ENCODE peak calls at places on chromosome 5, in ten cellular contexts. One of them, this sample, is unnamed.

GRCh38 chr5:91027316-91027937 is 355.7 kb downstream of the ARRDC3 start:
- DNase-seq in IMR-90: no peak
- DNase-seq in neuronal stem cell: no peak
- DNase-seq in fibroblast of lung: no peak
- DNase-seq in effector memory CD4-positive, alpha-beta T cell: no peak
- DNase-seq in AG04450: no peak
- DNase-seq in upper lobe of right lung: no peak
- DNase-seq in H7: no peak
- DNase-seq in lower lobe of right lung: no peak
- DNase-seq in astrocyte of the spinal cord: no peak
- DNase-seq in this sample: no peak

GRCh38 chr5:108356286-108356685 is 25.6 kb downstream of the FBXL17 start:
- DNase-seq in fibroblast of lung: no peak
- DNase-seq in AG04450: no peak
- DNase-seq in astrocyte of the spinal cord: no peak
- DNase-seq in H7: no peak
- DNase-seq in upper lobe of right lung: no peak
- DNase-seq in lower lobe of right lung: no peak
- DNase-seq in IMR-90: no peak
- DNase-seq in neuronal stem cell: no peak
- DNase-seq in effector memory CD4-positive, alpha-beta T cell: no peak
- DNase-seq in this sample: no peak

GRCh38 chr5:170173227-170173626 is 59.6 kb upstream of the C5orf58 start:
- DNase-seq in astrocyte of the spinal cord: no peak
- DNase-seq in upper lobe of right lung: no peak
- DNase-seq in IMR-90: peak
- DNase-seq in neuronal stem cell: no peak
- DNase-seq in fibroblast of lung: peak
- DNase-seq in AG04450: no peak
- DNase-seq in lower lobe of right lung: no peak
- DNase-seq in H7: no peak
- DNase-seq in effector memory CD4-positive, alpha-beta T cell: no peak
- DNase-seq in this sample: no peak

GRCh38 chr5:174323878-174324281 is 278.4 kb downstream of the NSG2 start:
- DNase-seq in lower lobe of right lung: no peak
- DNase-seq in upper lobe of right lung: no peak
- DNase-seq in fibroblast of lung: peak
- DNase-seq in neuronal stem cell: peak
- DNase-seq in effector memory CD4-positive, alpha-beta T cell: no peak
- DNase-seq in astrocyte of the spinal cord: peak
- DNase-seq in IMR-90: peak
- DNase-seq in H7: peak
- DNase-seq in AG04450: no peak
- DNase-seq in this sample: no peak

GRCh38 chr5:178277346-178277745 is 44.7 kb upstream of the PHYKPL start:
- DNase-seq in fibroblast of lung: no peak
- DNase-seq in effector memory CD4-positive, alpha-beta T cell: no peak
- DNase-seq in lower lobe of right lung: peak
- DNase-seq in H7: no peak
- DNase-seq in neuronal stem cell: no peak
- DNase-seq in AG04450: no peak
- DNase-seq in IMR-90: no peak
- DNase-seq in upper lobe of right lung: no peak
- DNase-seq in astrocyte of the spinal cord: no peak
- DNase-seq in this sample: no peak

GRCh38 chr5:157540707-157541451 is 34.7 kb downstream of the ADAM19 start:
- DNase-seq in neuronal stem cell: no peak
- DNase-seq in astrocyte of the spinal cord: peak
- DNase-seq in AG04450: no peak
- DNase-seq in H7: no peak
- DNase-seq in lower lobe of right lung: peak
- DNase-seq in upper lobe of right lung: peak
- DNase-seq in effector memory CD4-positive, alpha-beta T cell: no peak
- DNase-seq in IMR-90: peak
- DNase-seq in fibroblast of lung: peak
- DNase-seq in this sample: no peak

GRCh38 chr5:16679863-16680262 is 63.1 kb upstream of the RETREG1 start:
- DNase-seq in neuronal stem cell: no peak
- DNase-seq in lower lobe of right lung: no peak
- DNase-seq in AG04450: no peak
- DNase-seq in astrocyte of the spinal cord: no peak
- DNase-seq in fibroblast of lung: no peak
- DNase-seq in IMR-90: no peak
- DNase-seq in effector memory CD4-positive, alpha-beta T cell: no peak
- DNase-seq in H7: peak
- DNase-seq in upper lobe of right lung: no peak
- DNase-seq in this sample: no peak

GRCh38 chr5:98309785-98310566 is 463.5 kb upstream of the RGMB start:
- DNase-seq in neuronal stem cell: peak
- DNase-seq in H7: peak
- DNase-seq in IMR-90: peak
- DNase-seq in AG04450: peak
- DNase-seq in astrocyte of the spinal cord: peak
- DNase-seq in fibroblast of lung: peak
- DNase-seq in upper lobe of right lung: no peak
- DNase-seq in lower lobe of right lung: no peak
- DNase-seq in effector memory CD4-positive, alpha-beta T cell: no peak
- DNase-seq in this sample: no peak

GRCh38 chr5:78972654-78973428 is 12.3 kb downstream of the ARSB start:
- DNase-seq in upper lobe of right lung: no peak
- DNase-seq in lower lobe of right lung: no peak
- DNase-seq in astrocyte of the spinal cord: peak
- DNase-seq in H7: no peak
- DNase-seq in AG04450: peak
- DNase-seq in IMR-90: peak
- DNase-seq in fibroblast of lung: peak
- DNase-seq in neuronal stem cell: no peak
- DNase-seq in effector memory CD4-positive, alpha-beta T cell: no peak
- DNase-seq in this sample: no peak

GRCh38 chr5:150309101-150309897 is 6.6 kb upstream of the ARSI start:
- DNase-seq in H7: no peak
- DNase-seq in upper lobe of right lung: no peak
- DNase-seq in fibroblast of lung: no peak
- DNase-seq in lower lobe of right lung: no peak
- DNase-seq in astrocyte of the spinal cord: no peak
- DNase-seq in effector memory CD4-positive, alpha-beta T cell: no peak
- DNase-seq in neuronal stem cell: no peak
- DNase-seq in AG04450: no peak
- DNase-seq in IMR-90: no peak
- DNase-seq in this sample: no peak

GRCh38 chr5:116498478-116498877 is 76.1 kb downstream of the SEMA6A start:
- DNase-seq in astrocyte of the spinal cord: no peak
- DNase-seq in IMR-90: no peak
- DNase-seq in AG04450: no peak
- DNase-seq in H7: peak
- DNase-seq in lower lobe of right lung: no peak
- DNase-seq in fibroblast of lung: no peak
- DNase-seq in upper lobe of right lung: no peak
- DNase-seq in neuronal stem cell: no peak
- DNase-seq in effector memory CD4-positive, alpha-beta T cell: no peak
- DNase-seq in this sample: no peak

GRCh38 chr5:66138572-66139116 is 5.5 kb upstream of the SREK1 start:
- DNase-seq in H7: no peak
- DNase-seq in AG04450: no peak
- DNase-seq in lower lobe of right lung: no peak
- DNase-seq in neuronal stem cell: no peak
- DNase-seq in upper lobe of right lung: no peak
- DNase-seq in fibroblast of lung: no peak
- DNase-seq in IMR-90: no peak
- DNase-seq in astrocyte of the spinal cord: no peak
- DNase-seq in effector memory CD4-positive, alpha-beta T cell: no peak
- DNase-seq in this sample: no peak

GRCh38 chr5:173881811-173882575 is 6.2 kb upstream of the CPEB4 start:
- DNase-seq in AG04450: no peak
- DNase-seq in upper lobe of right lung: no peak
- DNase-seq in lower lobe of right lung: no peak
- DNase-seq in neuronal stem cell: no peak
- DNase-seq in IMR-90: peak
- DNase-seq in H7: no peak
- DNase-seq in fibroblast of lung: no peak
- DNase-seq in effector memory CD4-positive, alpha-beta T cell: no peak
- DNase-seq in astrocyte of the spinal cord: no peak
- DNase-seq in this sample: no peak

GRCh38 chr5:142109356-142110045 is 922 bp downstream of the NDFIP1 start:
- DNase-seq in fibroblast of lung: peak
- DNase-seq in neuronal stem cell: peak
- DNase-seq in AG04450: no peak
- DNase-seq in H7: peak
- DNase-seq in effector memory CD4-positive, alpha-beta T cell: peak
- DNase-seq in IMR-90: peak
- DNase-seq in lower lobe of right lung: no peak
- DNase-seq in astrocyte of the spinal cord: no peak
- DNase-seq in upper lobe of right lung: no peak
- DNase-seq in this sample: peak

GRCh38 chr5:155952486-155953105 is 374.4 kb upstream of the SGCD start:
- DNase-seq in upper lobe of right lung: no peak
- DNase-seq in effector memory CD4-positive, alpha-beta T cell: no peak
- DNase-seq in AG04450: no peak
- DNase-seq in IMR-90: no peak
- DNase-seq in H7: no peak
- DNase-seq in fibroblast of lung: no peak
- DNase-seq in lower lobe of right lung: no peak
- DNase-seq in astrocyte of the spinal cord: no peak
- DNase-seq in neuronal stem cell: no peak
- DNase-seq in this sample: no peak

GRCh38 chr5:54243483-54244080 is 66.8 kb downstream of the ARL15 start:
- DNase-seq in IMR-90: peak
- DNase-seq in fibroblast of lung: peak
- DNase-seq in AG04450: peak
- DNase-seq in astrocyte of the spinal cord: peak
- DNase-seq in effector memory CD4-positive, alpha-beta T cell: peak
- DNase-seq in lower lobe of right lung: no peak
- DNase-seq in upper lobe of right lung: no peak
- DNase-seq in H7: peak
- DNase-seq in neuronal stem cell: peak
- DNase-seq in this sample: no peak

GRCh38 chr5:52342361-52342760 is 445.4 kb upstream of the ITGA1 start:
- DNase-seq in astrocyte of the spinal cord: no peak
- DNase-seq in effector memory CD4-positive, alpha-beta T cell: no peak
- DNase-seq in AG04450: no peak
- DNase-seq in fibroblast of lung: no peak
- DNase-seq in lower lobe of right lung: no peak
- DNase-seq in IMR-90: no peak
- DNase-seq in neuronal stem cell: no peak
- DNase-seq in upper lobe of right lung: no peak
- DNase-seq in H7: no peak
- DNase-seq in this sample: no peak

GRCh38 chr5:141655020-141655419 is 3.8 kb upstream of the FCHSD1 start:
- DNase-seq in fibroblast of lung: no peak
- DNase-seq in AG04450: no peak
- DNase-seq in neuronal stem cell: no peak
- DNase-seq in lower lobe of right lung: no peak
- DNase-seq in H7: no peak
- DNase-seq in IMR-90: no peak
- DNase-seq in astrocyte of the spinal cord: no peak
- DNase-seq in effector memory CD4-positive, alpha-beta T cell: no peak
- DNase-seq in upper lobe of right lung: peak
- DNase-seq in this sample: no peak

GRCh38 chr5:147382776-147383175 is 127.1 kb downstream of the DPYSL3 start:
- DNase-seq in effector memory CD4-positive, alpha-beta T cell: no peak
- DNase-seq in IMR-90: no peak
- DNase-seq in AG04450: no peak
- DNase-seq in astrocyte of the spinal cord: no peak
- DNase-seq in lower lobe of right lung: no peak
- DNase-seq in fibroblast of lung: no peak
- DNase-seq in H7: no peak
- DNase-seq in upper lobe of right lung: no peak
- DNase-seq in neuronal stem cell: no peak
- DNase-seq in this sample: no peak
- H3K4me3 ChIP-seq in effector memory CD4-positive, alpha-beta T cell: no peak
- H3K4me3 ChIP-seq in IMR-90: peak
- H3K4me3 ChIP-seq in AG04450: peak
- H3K4me3 ChIP-seq in astrocyte of the spinal cord: no peak
- H3K4me3 ChIP-seq in lower lobe of right lung: no peak
- H3K4me3 ChIP-seq in fibroblast of lung: peak
- H3K4me3 ChIP-seq in H7: no peak
- H3K4me3 ChIP-seq in upper lobe of right lung: peak
- H3K4me3 ChIP-seq in neuronal stem cell: no peak
- H3K4me3 ChIP-seq in this sample: peak

DNA sequence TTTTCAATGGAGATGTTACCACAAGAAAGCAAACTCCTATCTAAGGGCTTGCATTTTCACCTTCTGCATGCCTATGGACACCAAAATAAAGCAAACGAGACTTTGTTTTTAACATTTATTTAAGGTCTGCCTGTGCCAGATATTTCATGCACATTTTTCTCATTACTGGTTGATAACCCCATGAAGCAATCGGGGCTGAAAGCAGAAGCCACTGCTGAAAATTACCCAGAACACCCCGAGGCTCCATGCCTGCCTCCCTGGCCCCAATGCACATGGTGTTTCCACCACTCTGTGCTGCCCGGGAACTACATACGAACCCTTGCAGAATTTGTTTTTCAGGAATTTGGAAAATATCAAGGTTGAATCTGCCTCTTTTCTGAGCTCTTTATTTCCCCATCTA is 240.1 kb downstream of the NR2F1-AS1 start:
- DNase-seq in lower lobe of right lung: no peak
- DNase-seq in fibroblast of lung: no peak
- DNase-seq in H7: no peak
- DNase-seq in astrocyte of the spinal cord: no peak
- DNase-seq in neuronal stem cell: no peak
- DNase-seq in IMR-90: no peak
- DNase-seq in AG04450: no peak
- DNase-seq in effector memory CD4-positive, alpha-beta T cell: no peak
- DNase-seq in upper lobe of right lung: no peak
- DNase-seq in this sample: no peak
- H3K4me3 ChIP-seq in lower lobe of right lung: no peak
- H3K4me3 ChIP-seq in fibroblast of lung: no peak
- H3K4me3 ChIP-seq in H7: no peak
- H3K4me3 ChIP-seq in astrocyte of the spinal cord: no peak
- H3K4me3 ChIP-seq in neuronal stem cell: no peak
- H3K4me3 ChIP-seq in IMR-90: no peak
- H3K4me3 ChIP-seq in AG04450: no peak
- H3K4me3 ChIP-seq in effector memory CD4-positive, alpha-beta T cell: no peak
- H3K4me3 ChIP-seq in upper lobe of right lung: no peak
- H3K4me3 ChIP-seq in this sample: no peak

DNA sequence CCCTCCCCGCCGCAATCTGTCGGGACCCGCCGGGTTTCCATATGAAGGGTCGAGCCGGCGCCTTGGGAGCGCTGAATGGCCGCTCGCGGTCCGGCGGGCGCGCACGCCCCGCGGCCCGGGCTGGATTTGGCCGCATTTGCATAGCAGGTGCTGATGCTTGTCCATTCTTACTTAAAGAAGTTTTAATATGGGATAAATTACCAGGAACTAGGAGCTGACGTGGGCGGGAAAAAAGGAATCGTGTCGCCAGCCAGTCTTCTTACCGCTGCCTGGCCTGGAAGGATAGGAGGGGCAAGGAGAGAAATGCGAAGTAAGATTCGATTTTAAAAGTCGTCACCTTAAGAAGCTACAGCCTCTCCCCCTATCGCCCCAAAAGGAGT is 8.9 kb upstream of the NEUROG1 start:
- DNase-seq in astrocyte of the spinal cord: no peak
- DNase-seq in neuronal stem cell: no peak
- DNase-seq in IMR-90: no peak
- DNase-seq in AG04450: no peak
- DNase-seq in lower lobe of right lung: no peak
- DNase-seq in upper lobe of right lung: no peak
- DNase-seq in H7: peak
- DNase-seq in fibroblast of lung: no peak
- DNase-seq in effector memory CD4-positive, alpha-beta T cell: no peak
- DNase-seq in this sample: no peak
- H3K4me3 ChIP-seq in astrocyte of the spinal cord: no peak
- H3K4me3 ChIP-seq in neuronal stem cell: no peak
- H3K4me3 ChIP-seq in IMR-90: no peak
- H3K4me3 ChIP-seq in AG04450: no peak
- H3K4me3 ChIP-seq in lower lobe of right lung: peak
- H3K4me3 ChIP-seq in upper lobe of right lung: peak
- H3K4me3 ChIP-seq in H7: peak
- H3K4me3 ChIP-seq in fibroblast of lung: no peak
- H3K4me3 ChIP-seq in effector memory CD4-positive, alpha-beta T cell: peak
- H3K4me3 ChIP-seq in this sample: peak

GRCh38 chr5:51500-51823 is 40.5 kb upstream of the PLEKHG4B start:
- DNase-seq in fibroblast of lung: no peak
- DNase-seq in neuronal stem cell: no peak
- DNase-seq in IMR-90: no peak
- DNase-seq in upper lobe of right lung: no peak
- DNase-seq in astrocyte of the spinal cord: no peak
- DNase-seq in H7: peak
- DNase-seq in AG04450: no peak
- DNase-seq in lower lobe of right lung: no peak
- DNase-seq in effector memory CD4-positive, alpha-beta T cell: no peak
- DNase-seq in this sample: no peak
- H3K4me3 ChIP-seq in fibroblast of lung: no peak
- H3K4me3 ChIP-seq in neuronal stem cell: no peak
- H3K4me3 ChIP-seq in IMR-90: no peak
- H3K4me3 ChIP-seq in upper lobe of right lung: no peak
- H3K4me3 ChIP-seq in astrocyte of the spinal cord: no peak
- H3K4me3 ChIP-seq in H7: peak
- H3K4me3 ChIP-seq in AG04450: no peak
- H3K4me3 ChIP-seq in lower lobe of right lung: no peak
- H3K4me3 ChIP-seq in effector memory CD4-positive, alpha-beta T cell: no peak
- H3K4me3 ChIP-seq in this sample: no peak